ENCODE peak calls at places on chromosomes 1 and 21, in ten cellular contexts. R, Y, P, E, D, C, F, N, V and J are unnamed samples.

GRCh38 chr1:9798236-9799130 is 25.3 kb downstream of the CLSTN1 start:
- DNase-seq in R (no peak), Y (no peak), P (peak), E (no peak), D (no peak), C (peak), F (no peak), N (no peak), V (no peak), J (no peak)

GRCh38 chr1:32816676-32817158 is 441 bp downstream of the YARS1 start:
- DNase-seq in R (no peak), Y (no peak), P (peak), E (peak), D (no peak), C (peak), F (no peak), N (peak), V (peak), J (peak)

GRCh38 chr1:2078170-2078569 is 28.0 kb downstream of the PRKCZ start:
- DNase-seq in R (no peak), Y (no peak), P (no peak), E (no peak), D (no peak), C (no peak), F (no peak), N (no peak), V (no peak), J (no peak)

GRCh38 chr1:9181990-9182783 is 52.4 kb upstream of the H6PD start:
- DNase-seq in R (peak), Y (peak), P (peak), E (no peak), D (peak), C (peak), F (peak), N (peak), V (no peak), J (peak)

GRCh38 chr1:11284784-11285183 is 11.8 kb downstream of the UBIAD1 start:
- DNase-seq in R (no peak), Y (no peak), P (no peak), E (no peak), D (no peak), C (no peak), F (no peak), N (no peak), V (no peak), J (no peak)

GRCh38 chr1:225700889-225701465 is 48.1 kb upstream of the ENAH start:
- DNase-seq in R (no peak), Y (no peak), P (no peak), E (no peak), D (no peak), C (no peak), F (no peak), N (no peak), V (no peak), J (peak)

GRCh38 chr1:244751271-244751895 is 84.1 kb upstream of the COX20 start:
- DNase-seq in R (no peak), Y (no peak), P (no peak), E (no peak), D (no peak), C (no peak), F (no peak), N (no peak), V (no peak), J (no peak)

GRCh38 chr1:100816049-100816448 is 78.6 kb downstream of the EXTL2 start:
- DNase-seq in R (no peak), Y (no peak), P (no peak), E (no peak), D (no peak), C (no peak), F (no peak), N (no peak), V (no peak), J (no peak)

GRCh38 chr1:204170494-204171155 is 4.5 kb upstream of the REN start:
- DNase-seq in R (no peak), Y (no peak), P (no peak), E (no peak), D (no peak), C (peak), F (no peak), N (no peak), V (no peak), J (no peak)

GRCh38 chr1:183081402-183082110 is 58.3 kb downstream of the LAMC1 start:
- DNase-seq in R (no peak), Y (no peak), P (no peak), E (no peak), D (no peak), C (no peak), F (peak), N (no peak), V (no peak), J (no peak)

DNA sequence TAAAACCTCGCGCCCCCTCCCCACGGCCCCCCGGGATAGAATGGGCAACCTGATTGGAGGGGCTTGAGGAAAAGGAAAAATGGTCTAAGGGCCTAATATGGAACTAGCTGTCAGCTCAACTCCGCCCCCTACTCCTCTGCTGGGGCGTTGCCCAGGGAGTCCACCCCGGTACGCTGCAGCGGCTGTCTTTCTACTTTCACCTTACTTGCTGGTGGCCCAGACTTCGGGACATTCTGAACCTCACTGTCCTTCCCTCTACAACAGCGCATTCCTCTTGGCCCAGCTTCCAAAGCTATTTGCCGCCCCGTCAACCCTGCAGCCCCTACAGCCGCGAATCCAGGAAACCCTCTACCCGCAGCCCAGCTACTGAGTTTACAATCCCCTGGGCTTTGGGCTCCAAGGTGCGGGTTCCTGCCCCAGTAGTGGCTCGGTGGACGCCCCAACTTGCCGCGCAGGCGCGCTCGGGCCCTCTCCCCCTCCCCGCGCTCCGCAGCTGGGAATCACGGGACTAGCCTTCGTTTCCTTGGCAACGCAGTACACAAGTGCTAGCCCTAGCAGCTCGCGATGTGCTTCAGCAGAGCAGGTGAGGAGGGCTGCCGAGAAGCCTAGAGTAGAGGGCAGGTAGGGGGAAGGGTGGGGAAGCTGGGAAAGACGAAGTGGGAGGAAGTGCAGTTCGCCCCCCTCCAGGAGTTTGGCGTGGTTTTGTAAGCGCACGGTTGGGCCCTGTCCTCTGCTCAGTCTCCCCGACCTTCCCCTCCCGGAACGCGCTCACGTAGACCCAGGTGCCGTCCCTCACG is 55.6 kb downstream of the CHIA start:
- DNase-seq in R (peak), Y (peak), P (peak), E (peak), D (peak), C (peak), F (peak), N (peak), V (peak), J (peak)
- TF ChIP-seq CTCF in R (peak), Y (no peak), P (no peak), E (no peak), D (no peak), C (peak), F (no peak), N (peak), V (no peak), J (no peak)

GRCh38 chr1:151510957-151511635 is at the start of gene CGN:
- DNase-seq in R (peak), Y (peak), P (peak), E (peak), D (peak), C (peak), F (peak), N (peak), V (peak), J (peak)

GRCh38 chr1:151508721-151509292 is 2.4 kb upstream of the CGN start:
- DNase-seq in R (peak), Y (no peak), P (no peak), E (no peak), D (no peak), C (peak), F (no peak), N (no peak), V (no peak), J (no peak)

GRCh38 chr1:151510614-151510956 is 602 bp upstream of the CGN start:
- DNase-seq in R (no peak), Y (no peak), P (no peak), E (no peak), D (no peak), C (no peak), F (no peak), N (no peak), V (no peak), J (no peak)

GRCh38 chr1:151509350-151510019 is 1.7 kb upstream of the CGN start:
- DNase-seq in R (no peak), Y (no peak), P (no peak), E (no peak), D (no peak), C (no peak), F (no peak), N (no peak), V (no peak), J (no peak)

GRCh38 chr1:151510020-151510405 is 1.2 kb upstream of the CGN start:
- DNase-seq in R (no peak), Y (no peak), P (no peak), E (no peak), D (no peak), C (no peak), F (no peak), N (peak), V (no peak), J (no peak)
- H3K4me3 ChIP-seq in R (no peak), Y (no peak), P (no peak), E (no peak), D (no peak), C (no peak), F (no peak), N (peak), V (no peak), J (no peak)

GRCh38 chr1:59045137-59045536 is 251.8 kb upstream of the FGGY start:
- DNase-seq in R (no peak), Y (no peak), P (no peak), E (no peak), D (no peak), C (no peak), F (no peak), N (no peak), V (no peak), J (no peak)

GRCh38 chr1:59045636-59046035 is 251.3 kb upstream of the FGGY start:
- DNase-seq in R (no peak), Y (no peak), P (no peak), E (no peak), D (no peak), C (no peak), F (no peak), N (no peak), V (no peak), J (no peak)

GRCh38 chr1:59046134-59046533 is 250.8 kb upstream of the FGGY start:
- DNase-seq in R (no peak), Y (no peak), P (no peak), E (no peak), D (no peak), C (peak), F (no peak), N (no peak), V (no peak), J (no peak)

GRCh38 chr1:59044535-59045121 is 252.3 kb upstream of the FGGY start:
- DNase-seq in R (no peak), Y (no peak), P (no peak), E (no peak), D (no peak), C (no peak), F (no peak), N (no peak), V (no peak), J (no peak)

GRCh38 chr1:59046730-59047157 is 250.2 kb upstream of the FGGY start:
- DNase-seq in R (no peak), Y (no peak), P (no peak), E (no peak), D (no peak), C (no peak), F (no peak), N (peak), V (no peak), J (no peak)
- TF ChIP-seq CTCF in R (peak), Y (no peak), P (peak), E (no peak), D (no peak), C (no peak), F (no peak), N (peak), V (no peak), J (peak)

GRCh38 chr1:246181244-246181643 is 325.8 kb downstream of the SMYD3 start:
- DNase-seq in R (no peak), Y (no peak), P (peak), E (no peak), D (no peak), C (peak), F (no peak), N (no peak), V (no peak), J (no peak)
- H3K4me3 ChIP-seq in R (no peak), Y (no peak), P (no peak), E (no peak), D (no peak), C (no peak), F (no peak), N (no peak), V (no peak), J (no peak)

GRCh38 chr1:176741181-176741580 is 278.2 kb downstream of the PAPPA2 start:
- DNase-seq in R (no peak), Y (no peak), P (no peak), E (no peak), D (no peak), C (no peak), F (no peak), N (no peak), V (no peak), J (no peak)

GRCh38 chr1:176733661-176734060 is 270.7 kb downstream of the PAPPA2 start:
- DNase-seq in R (no peak), Y (no peak), P (no peak), E (no peak), D (no peak), C (no peak), F (no peak), N (no peak), V (no peak), J (no peak)

GRCh38 chr1:176735201-176735600 is 272.2 kb downstream of the PAPPA2 start:
- DNase-seq in R (no peak), Y (no peak), P (no peak), E (no peak), D (no peak), C (no peak), F (no peak), N (no peak), V (no peak), J (peak)

GRCh38 chr1:176736015-176736414 is 273.0 kb downstream of the PAPPA2 start:
- DNase-seq in R (no peak), Y (no peak), P (no peak), E (no peak), D (no peak), C (no peak), F (no peak), N (no peak), V (no peak), J (no peak)
- TF ChIP-seq CTCF in R (no peak), Y (no peak), P (no peak), E (no peak), D (no peak), C (no peak), F (no peak), N (no peak), V (no peak), J (no peak)

GRCh38 chr1:14808768-14809167 is 210.3 kb downstream of the KAZN start:
- DNase-seq in R (no peak), Y (no peak), P (no peak), E (no peak), D (no peak), C (no peak), F (no peak), N (no peak), V (no peak), J (no peak)
- H3K4me3 ChIP-seq in R (no peak), Y (no peak), P (no peak), E (no peak), D (no peak), C (no peak), F (no peak), N (no peak), V (no peak), J (no peak)

GRCh38 chr1:37561794-37562132 is 5.0 kb downstream of the DNALI1 start:
- DNase-seq in R (no peak), Y (peak), P (peak), E (no peak), D (no peak), C (peak), F (no peak), N (peak), V (no peak), J (no peak)
- TF ChIP-seq CTCF in R (peak), Y (no peak), P (peak), E (peak), D (no peak), C (peak), F (no peak), N (peak), V (no peak), J (peak)

DNA sequence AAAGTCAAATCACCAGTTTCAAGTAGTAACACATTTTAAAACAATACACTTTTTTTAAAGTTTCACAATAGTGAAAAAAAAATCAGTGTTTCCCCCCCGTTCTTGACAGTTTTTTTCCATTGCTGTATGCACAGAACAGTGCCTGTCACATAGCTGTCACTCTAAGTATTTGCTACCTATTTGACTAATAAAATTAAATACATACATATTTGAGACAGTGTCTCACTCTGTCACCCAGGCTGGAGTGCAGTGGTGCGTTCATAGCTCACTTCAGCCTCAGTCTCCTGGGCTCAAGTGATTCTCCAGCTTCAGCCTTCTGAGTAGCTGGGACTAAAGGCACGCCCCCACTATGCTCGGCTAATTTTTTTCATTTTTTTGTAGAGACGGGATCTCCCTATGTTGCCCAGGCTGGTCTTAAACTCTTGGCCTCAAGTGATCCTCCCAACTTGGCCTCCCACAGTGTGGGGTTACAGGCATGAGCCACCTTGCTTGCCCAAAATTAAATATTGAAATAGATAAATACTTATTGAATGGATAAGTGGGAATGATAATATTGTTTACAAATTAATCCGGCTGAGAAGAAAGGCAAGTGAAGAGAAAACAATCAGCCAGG is 12.6 kb upstream of the RHBG start:
- DNase-seq in R (no peak), Y (no peak), P (no peak), E (no peak), D (no peak), C (no peak), F (no peak), N (no peak), V (no peak), J (no peak)
- H3K4me3 ChIP-seq in R (no peak), Y (no peak), P (no peak), E (no peak), D (no peak), C (no peak), F (no peak), N (peak), V (no peak), J (no peak)

GRCh38 chr21:45026833-45027232 is 47.5 kb upstream of the ADARB1 start:
- DNase-seq in R (no peak), Y (no peak), P (no peak), E (no peak), D (no peak), C (no peak), F (no peak), N (no peak), V (no peak), J (no peak)
- TF ChIP-seq CTCF in R (no peak), Y (no peak), P (no peak), E (no peak), D (no peak), C (no peak), F (no peak), N (no peak), V (no peak), J (no peak)

DNA sequence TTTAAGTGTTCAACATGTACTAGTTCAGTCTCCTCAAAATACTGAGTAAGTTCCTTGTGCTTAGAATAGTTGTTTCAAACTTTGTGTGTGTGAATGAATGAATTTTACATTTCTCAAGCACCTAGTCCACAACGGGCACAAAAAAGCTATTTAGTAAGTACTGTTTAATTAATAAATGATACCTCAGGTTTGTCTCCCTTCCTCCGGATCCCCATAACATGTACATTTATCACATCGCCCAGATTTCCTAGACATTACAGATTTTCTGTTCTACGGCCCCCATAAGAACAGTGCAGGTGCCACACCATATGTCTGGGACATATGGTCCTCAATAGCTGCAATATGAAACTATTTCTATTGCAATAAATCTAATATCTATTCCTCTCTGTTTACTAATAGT is 1.3 kb upstream of the TTF2 start:
- DNase-seq in R (no peak), Y (no peak), P (no peak), E (no peak), D (no peak), C (no peak), F (no peak), N (no peak), V (no peak), J (no peak)
- H3K4me3 ChIP-seq in R (peak), Y (no peak), P (no peak), E (no peak), D (peak), C (peak), F (peak), N (peak), V (no peak), J (peak)